ENCODE peak calls at places on chromosomes 5 and 9, in eight cellular contexts. L, H, C, X, O, T, W and J are unnamed samples.

GRCh38 chr9:129305246-129305645 is 127.2 kb upstream of the IER5L start:
- DNase-seq in L (no peak), H (no peak), C (no peak), X (no peak), O (no peak), T (no peak), W (no peak), J (no peak)

GRCh38 chr9:88322906-88323566 is 65.2 kb upstream of the SPIN1 start:
- DNase-seq in L (no peak), H (peak; percentile 21), C (no peak), X (no peak), O (no peak), T (peak; percentile 56), W (no peak), J (no peak)

GRCh38 chr5:134247411-134247810 is 21.5 kb upstream of the PPP2CA start:
- DNase-seq in L (no peak), H (no peak), C (no peak), X (peak; percentile 47), O (no peak), T (peak; percentile 92), W (no peak), J (peak; percentile 83)

GRCh38 chr5:137344723-137345322 is 154.3 kb downstream of the SPOCK1 start:
- DNase-seq in L (peak; percentile 80), H (peak; percentile 5), C (peak; percentile 50), X (peak; percentile 49), O (no peak), T (peak; percentile 39), W (no peak), J (peak; percentile 22)

GRCh38 chr9:134670042-134670525 is 28.5 kb downstream of the COL5A1 start:
- DNase-seq in L (no peak), H (no peak), C (no peak), X (peak; percentile 31), O (no peak), T (peak; percentile 60), W (no peak), J (no peak)

GRCh38 chr9:76194896-76195295 is 199.3 kb downstream of the RFK start:
- DNase-seq in L (no peak), H (no peak), C (no peak), X (no peak), O (no peak), T (no peak), W (no peak), J (no peak)

GRCh38 chr5:14737309-14737708 is 72.8 kb downstream of the OTULIN start:
- DNase-seq in L (no peak), H (no peak), C (no peak), X (no peak), O (peak; percentile 45), T (no peak), W (no peak), J (no peak)

GRCh38 chr9:105608685-105609598 is 51.0 kb downstream of the FKTN start:
- DNase-seq in L (peak; percentile 88), H (no peak), C (peak; percentile 49), X (peak; percentile 15), O (no peak), T (peak; percentile 32), W (peak; percentile 43), J (peak; percentile 83)

GRCh38 chr5:181114844-181115778 is 15.9 kb downstream of the OR2V1 start:
- DNase-seq in L (no peak), H (no peak), C (no peak), X (no peak), O (peak; percentile 16), T (peak; percentile 47), W (no peak), J (no peak)

GRCh38 chr5:149271195-149271716 is 403 bp upstream of the AFAP1L1 start:
- DNase-seq in L (peak; percentile 55), H (no peak), C (no peak), X (no peak), O (no peak), T (no peak), W (no peak), J (no peak)

GRCh38 chr5:96150007-96150406 is 188.4 kb upstream of the ELL2 start:
- DNase-seq in L (no peak), H (no peak), C (no peak), X (no peak), O (no peak), T (no peak), W (no peak), J (no peak)

GRCh38 chr9:4576448-4576847 is 85.6 kb upstream of the PLPP6 start:
- DNase-seq in L (no peak), H (no peak), C (no peak), X (no peak), O (no peak), T (no peak), W (no peak), J (no peak)

GRCh38 chr9:98037362-98037761 is 19.2 kb upstream of the NANS start:
- DNase-seq in L (no peak), H (no peak), C (no peak), X (no peak), O (no peak), T (peak; percentile 39), W (no peak), J (no peak)

GRCh38 chr5:74112372-74112875 is 486.4 kb downstream of the ARHGEF28 start:
- DNase-seq in L (no peak), H (no peak), C (no peak), X (no peak), O (no peak), T (no peak), W (no peak), J (no peak)

GRCh38 chr5:180990086-180990888 is 1.6 kb downstream of the BTNL3 start:
- DNase-seq in L (no peak), H (no peak), C (no peak), X (no peak), O (no peak), T (no peak), W (no peak), J (no peak)

GRCh38 chr5:176653986-176654385 is 6.7 kb downstream of the TSPAN17 start:
- DNase-seq in L (no peak), H (no peak), C (no peak), X (no peak), O (no peak), T (no peak), W (no peak), J (no peak)

GRCh38 chr5:143582869-143583268 is 179.4 kb upstream of the NR3C1 start:
- DNase-seq in L (peak; percentile 42), H (no peak), C (no peak), X (no peak), O (no peak), T (peak; percentile 33), W (no peak), J (no peak)

GRCh38 chr9:129208191-129209091 is 30.4 kb upstream of the IER5L start:
- DNase-seq in L (peak; percentile 25), H (no peak), C (peak; percentile 81), X (no peak), O (no peak), T (no peak), W (no peak), J (no peak)

GRCh38 chr9:4433379-4433778 is 56.9 kb upstream of the SLC1A1 start:
- DNase-seq in L (no peak), H (no peak), C (no peak), X (no peak), O (no peak), T (no peak), W (no peak), J (no peak)

GRCh38 chr5:73451218-73452130 is 2.9 kb upstream of the FOXD1 start:
- DNase-seq in L (peak; percentile 66), H (no peak), C (peak; percentile 44), X (peak; percentile 23), O (no peak), T (no peak), W (no peak), J (peak; percentile 37)

GRCh38 chr5:119179857-119180641 is 109.2 kb downstream of the DMXL1 start:
- DNase-seq in L (no peak), H (no peak), C (no peak), X (no peak), O (no peak), T (peak; percentile 52), W (no peak), J (no peak)

GRCh38 chr5:137498736-137499505 is at the start of gene SPOCK1:
- DNase-seq in L (peak; percentile 80), H (no peak), C (peak; percentile 98), X (no peak), O (peak; percentile 88), T (peak; percentile 71), W (peak; percentile 1), J (no peak)

GRCh38 chr5:113329981-113330380 is 104.8 kb downstream of the TSSK1B start:
- DNase-seq in L (no peak), H (no peak), C (no peak), X (no peak), O (no peak), T (no peak), W (no peak), J (no peak)

GRCh38 chr9:123338710-123339665 is 17.0 kb upstream of the CRB2 start:
- DNase-seq in L (no peak), H (no peak), C (no peak), X (no peak), O (peak; percentile 80), T (no peak), W (no peak), J (peak; percentile 79)

GRCh38 chr9:120583958-120584369 is 4.0 kb upstream of the CDK5RAP2 start:
- DNase-seq in L (peak; percentile 78), H (peak; percentile 33), C (peak; percentile 46), X (peak; percentile 94), O (no peak), T (peak; percentile 97), W (no peak), J (peak; percentile 38)

GRCh38 chr5:135886136-135886535 is 9.5 kb downstream of the IL9 start:
- DNase-seq in L (no peak), H (no peak), C (no peak), X (no peak), O (no peak), T (no peak), W (no peak), J (no peak)